ENCODE peak calls at places on chromosomes 12 and 14, in ten cellular contexts. M, B, I, Y, S, J, K, Q, A and W are unnamed samples.

GRCh38 chr12:125280482-125281377 is 215.5 kb downstream of the AACS start:
- DNase-seq in A (no peak), M (no peak), Q (no peak), J (no peak), I (no peak), S (no peak), Y (no peak), K (no peak), B (no peak), W (no peak)

GRCh38 chr12:30624009-30624408 is 71.7 kb downstream of the IPO8 start:
- DNase-seq in Q (no peak), B (no peak), M (no peak), I (no peak), S (no peak), K (no peak), J (no peak), Y (no peak), A (peak; percentile 16), W (no peak)

GRCh38 chr14:23646648-23647549 is 10.7 kb downstream of the DHRS2 start:
- DNase-seq in Q (no peak), A (peak; percentile 24), B (no peak), M (peak; percentile 8), J (peak; percentile 24), S (no peak), I (no peak), K (no peak), Y (no peak), W (peak; percentile 34)

GRCh38 chr12:123946152-123946515 is 26.5 kb downstream of the CCDC92 start:
- DNase-seq in A (no peak), Y (no peak), K (no peak), J (no peak), I (no peak), M (no peak), S (no peak), Q (no peak), B (no peak), W (no peak)

GRCh38 chr12:57739387-57739786 is 845 bp upstream of the AGAP2 start:
- DNase-seq in J (no peak), S (no peak), B (no peak), Q (no peak), M (no peak), Y (no peak), I (no peak), K (no peak), A (no peak), W (no peak)

GRCh38 chr14:94582851-94583250 is 1.6 kb downstream of the SERPINA5 start:
- DNase-seq in S (no peak), I (no peak), A (no peak), K (no peak), M (no peak), B (no peak), Q (no peak), J (no peak), Y (no peak), W (no peak)

GRCh38 chr14:52400846-52401245 is 86.7 kb downstream of the PTGER2 start:
- DNase-seq in A (peak; percentile 9), B (no peak), Y (no peak), M (no peak), I (no peak), S (no peak), K (no peak), J (no peak), Q (no peak), W (no peak)

GRCh38 chr12:71686658-71687025 is 760 bp downstream of the TMEM19 start:
- DNase-seq in K (no peak), A (peak; percentile 37), S (no peak), I (no peak), J (peak; percentile 60), B (no peak), Y (no peak), M (peak; percentile 27), Q (no peak), W (peak; percentile 37)

GRCh38 chr12:116156614-116157013 is 120.9 kb downstream of the MED13L start:
- DNase-seq in Q (no peak), A (no peak), Y (no peak), S (no peak), I (no peak), J (no peak), K (no peak), M (no peak), B (no peak), W (no peak)

GRCh38 chr12:116153096-116153495 is 124.4 kb downstream of the MED13L start:
- DNase-seq in S (no peak), K (no peak), I (no peak), Y (no peak), B (no peak), M (no peak), A (peak; percentile 36), J (no peak), Q (no peak), W (no peak)

GRCh38 chr12:116155383-116155782 is 122.1 kb downstream of the MED13L start:
- DNase-seq in I (no peak), B (no peak), K (no peak), J (no peak), Q (no peak), A (no peak), Y (no peak), S (no peak), M (no peak), W (no peak)

GRCh38 chr12:116152268-116152667 is 125.2 kb downstream of the MED13L start:
- DNase-seq in M (peak; percentile 83), A (no peak), K (peak; percentile 87), S (no peak), Q (no peak), I (no peak), Y (no peak), B (peak; percentile 98), J (peak; percentile 41), W (no peak)

DNA sequence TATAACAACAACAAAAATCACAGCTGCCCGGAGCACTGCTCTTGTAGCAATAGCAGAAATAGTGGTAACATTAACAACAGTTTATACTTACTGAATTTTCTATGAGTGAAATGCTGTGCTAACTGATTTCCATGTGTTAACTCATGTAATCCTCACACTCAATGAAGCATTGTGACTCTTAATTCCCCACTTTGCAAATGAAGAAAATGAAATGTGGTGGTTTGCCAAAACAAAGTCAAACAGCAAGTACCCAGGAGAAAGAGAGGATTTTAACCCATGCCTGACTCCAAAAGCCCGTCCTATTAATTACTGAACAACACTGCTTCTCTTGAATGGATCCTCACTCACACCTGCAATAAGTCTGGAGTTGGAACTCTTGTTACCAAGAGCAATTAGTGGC is 123.5 kb downstream of the MED13L start:
- DNase-seq in A (no peak), M (no peak), B (no peak), I (no peak), Y (no peak), S (no peak), Q (no peak), J (no peak), K (no peak), W (no peak)
- H3K4me3 ChIP-seq in A (no peak overlapping the region), M (no peak overlapping the region), B (no peak overlapping the region), I (no peak overlapping the region), Y (no peak overlapping the region), S (no peak overlapping the region), Q (no peak overlapping the region), J (no peak overlapping the region), K (no peak overlapping the region), W (no peak overlapping the region)

DNA sequence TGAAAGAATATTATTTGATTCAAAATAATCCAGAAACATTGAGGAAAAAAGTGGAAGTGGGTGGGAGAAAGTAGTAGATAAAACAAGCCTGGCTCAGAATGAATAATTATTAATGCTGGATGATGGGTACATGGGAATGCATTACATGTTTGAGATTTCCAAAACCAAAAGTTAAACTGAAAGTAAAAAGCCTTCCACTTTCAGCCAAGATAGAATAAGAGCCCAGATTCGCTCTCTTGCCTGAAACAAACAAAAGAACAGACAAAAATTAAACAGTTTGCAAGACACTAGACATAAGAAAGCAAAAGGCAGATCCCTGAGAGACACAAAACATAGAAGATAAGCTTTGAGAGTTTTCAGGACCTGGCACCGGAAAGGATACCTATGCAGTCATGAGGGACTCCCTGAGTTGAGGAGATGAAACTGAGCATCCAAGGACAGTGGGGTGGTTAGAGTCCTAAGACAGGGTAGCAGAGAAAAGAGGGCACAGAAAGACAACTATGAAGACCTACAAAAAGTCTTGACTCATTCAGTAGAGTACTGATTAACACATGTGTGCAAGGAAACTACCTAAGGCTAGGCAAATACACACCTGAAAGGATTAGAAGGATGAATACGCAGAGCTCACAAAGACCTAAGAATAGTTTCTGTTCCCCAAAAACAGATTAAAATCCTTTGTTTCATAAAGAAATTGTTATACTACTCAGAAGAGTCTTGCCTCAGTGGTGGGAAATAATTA is 54.1 kb downstream of the CEP83 start:
- DNase-seq in A (no peak), Y (no peak), K (no peak), B (no peak), I (no peak), Q (no peak), S (no peak), M (peak; percentile 3), J (peak; percentile 9), W (no peak)
- H3K4me3 ChIP-seq in A (no peak overlapping the region), Y (peak overlapping the region; percentile 20), K (no peak overlapping the region), B (no peak overlapping the region), I (peak overlapping the region; percentile 12), Q (no peak overlapping the region), S (peak overlapping the region; percentile 39), M (peak overlapping the region; percentile 42), J (no peak overlapping the region), W (no peak overlapping the region)

DNA sequence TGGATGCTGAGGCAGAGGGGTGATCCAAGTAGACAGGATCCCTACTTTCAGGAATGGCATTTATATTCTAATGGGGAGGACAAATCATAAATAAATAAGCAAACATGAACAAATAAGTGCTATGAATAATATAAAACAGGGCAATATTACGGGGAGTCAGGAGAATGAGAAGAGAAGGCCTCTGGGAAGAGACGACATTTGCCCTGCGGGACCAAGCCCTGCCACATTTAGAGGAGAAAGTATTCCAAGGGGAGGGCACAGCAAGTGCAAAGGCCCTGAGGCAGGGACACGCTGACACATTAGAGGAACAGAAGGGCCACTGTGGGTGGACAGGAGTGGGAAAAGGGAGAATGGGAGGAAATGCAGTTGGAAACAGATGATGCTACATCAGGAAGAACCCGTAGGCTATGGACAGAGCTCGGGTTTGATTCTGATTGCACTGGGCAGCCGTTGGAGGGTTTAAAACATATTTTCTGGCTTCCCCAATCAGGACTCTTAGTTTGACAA is 1.3 kb downstream of the RNFT2 start:
- DNase-seq in A (no peak), M (no peak), B (no peak), I (no peak), J (no peak), K (no peak), S (no peak), Y (no peak), Q (no peak), W (no peak)
- H3K4me3 ChIP-seq in A (no peak overlapping the region), M (no peak overlapping the region), B (no peak overlapping the region), I (no peak overlapping the region), J (no peak overlapping the region), K (no peak overlapping the region), S (no peak overlapping the region), Y (no peak overlapping the region), Q (no peak overlapping the region), W (no peak overlapping the region)

GRCh38 chr12:27696864-27697564 is 767 bp downstream of the REP15 start:
- DNase-seq in S (no peak), B (no peak), K (no peak), J (no peak), M (no peak), Y (no peak), Q (no peak), A (no peak), I (no peak), W (no peak)

GRCh38 chr12:27695556-27696292 is 523 bp upstream of the REP15 start:
- DNase-seq in Y (no peak), K (no peak), M (no peak), I (no peak), A (no peak), Q (no peak), B (no peak), S (no peak), J (no peak), W (peak; percentile 45)

GRCh38 chr12:27693403-27693802 is 2.8 kb upstream of the REP15 start:
- DNase-seq in J (no peak), M (no peak), K (no peak), A (no peak), S (no peak), Q (no peak), B (no peak), I (no peak), Y (no peak), W (no peak)

DNA sequence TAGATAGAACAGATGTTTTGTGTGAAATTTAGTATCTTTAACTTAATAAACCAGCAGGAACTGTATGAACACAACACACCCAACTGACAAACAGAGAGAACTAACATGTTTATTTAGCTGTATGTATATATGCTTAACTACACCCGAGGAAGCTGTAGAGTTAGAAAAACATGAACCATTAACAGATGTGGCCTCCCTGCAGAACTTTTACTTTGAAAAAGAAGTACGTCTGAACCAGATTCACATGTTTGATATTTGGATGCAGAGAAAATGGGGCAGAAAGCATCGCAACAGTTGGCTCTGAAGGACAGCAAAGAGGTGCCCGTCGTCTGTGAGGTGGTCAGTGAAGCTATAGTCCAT is at the start of gene REP15:
- DNase-seq in J (no peak), S (no peak), M (no peak), A (no peak), Q (no peak), K (no peak), Y (no peak), B (no peak), I (no peak), W (no peak)
- H3K4me3 ChIP-seq in J (no peak within 1 kb of the TSS), S (no peak within 1 kb of the TSS), M (no peak within 1 kb of the TSS), A (no peak within 1 kb of the TSS), Q (no peak within 1 kb of the TSS), K (no peak within 1 kb of the TSS), Y (no peak within 1 kb of the TSS), B (no peak within 1 kb of the TSS), I (no peak within 1 kb of the TSS), W (no peak within 1 kb of the TSS)